ENCODE peak calls at places on chromosomes 1 and 21, in five cellular contexts. One of them, this sample, is unnamed.

GRCh38 chr1:214563881-214564280 is 12.5 kb upstream of the PTPN14 start:
- DNase-seq in NCI-H510A treated with DMSO at 0.1 percent for 48 hours: no peak
- DNase-seq in H54: no peak
- DNase-seq in esophagus muscularis mucosa: no peak
- DNase-seq in putamen: no peak
- DNase-seq in this sample: no peak

GRCh38 chr1:228014235-228014930 is 7.6 kb downstream of the WNT3A start:
- DNase-seq in esophagus muscularis mucosa: no peak
- DNase-seq in putamen: no peak
- DNase-seq in H54: no peak
- DNase-seq in NCI-H510A treated with DMSO at 0.1 percent for 48 hours: no peak
- DNase-seq in this sample: no peak

GRCh38 chr1:42747125-42747524 is 7.1 kb upstream of the CLDN19 start:
- DNase-seq in H54: peak; percentile 26
- DNase-seq in putamen: no peak
- DNase-seq in NCI-H510A treated with DMSO at 0.1 percent for 48 hours: peak; percentile 23
- DNase-seq in esophagus muscularis mucosa: no peak
- DNase-seq in this sample: no peak

GRCh38 chr1:244242446-244242845 is 191.4 kb downstream of the ZBTB18 start:
- DNase-seq in putamen: no peak
- DNase-seq in H54: no peak
- DNase-seq in esophagus muscularis mucosa: no peak
- DNase-seq in NCI-H510A treated with DMSO at 0.1 percent for 48 hours: no peak
- DNase-seq in this sample: no peak

GRCh38 chr1:31013187-31013864 is 52.2 kb downstream of the PUM1 start:
- DNase-seq in esophagus muscularis mucosa: no peak
- DNase-seq in H54: no peak
- DNase-seq in putamen: no peak
- DNase-seq in NCI-H510A treated with DMSO at 0.1 percent for 48 hours: peak; percentile 41
- DNase-seq in this sample: peak; percentile 92

GRCh38 chr21:45386728-45387371 is 18.1 kb upstream of the COL18A1 start:
- DNase-seq in H54: peak; percentile 86
- DNase-seq in NCI-H510A treated with DMSO at 0.1 percent for 48 hours: no peak
- DNase-seq in esophagus muscularis mucosa: no peak
- DNase-seq in putamen: no peak
- DNase-seq in this sample: no peak

GRCh38 chr1:25677193-25677773 is 60.7 kb downstream of the MAN1C1 start:
- DNase-seq in putamen: no peak
- DNase-seq in H54: no peak
- DNase-seq in NCI-H510A treated with DMSO at 0.1 percent for 48 hours: no peak
- DNase-seq in esophagus muscularis mucosa: no peak
- DNase-seq in this sample: peak; percentile 40

GRCh38 chr1:226629896-226630550 is 81.5 kb downstream of the STUM start:
- DNase-seq in esophagus muscularis mucosa: no peak
- DNase-seq in putamen: no peak
- DNase-seq in H54: no peak
- DNase-seq in NCI-H510A treated with DMSO at 0.1 percent for 48 hours: no peak
- DNase-seq in this sample: no peak

GRCh38 chr1:103162360-103162759 is 54.0 kb upstream of the COL11A1 start:
- DNase-seq in NCI-H510A treated with DMSO at 0.1 percent for 48 hours: no peak
- DNase-seq in putamen: no peak
- DNase-seq in esophagus muscularis mucosa: no peak
- DNase-seq in H54: no peak
- DNase-seq in this sample: peak; percentile 10

GRCh38 chr1:204154525-204155255 is 2.8 kb upstream of the ETNK2 start:
- DNase-seq in NCI-H510A treated with DMSO at 0.1 percent for 48 hours: no peak
- DNase-seq in esophagus muscularis mucosa: no peak
- DNase-seq in H54: no peak
- DNase-seq in putamen: no peak
- DNase-seq in this sample: peak; percentile 65

GRCh38 chr1:203628185-203628996 is 1.8 kb downstream of the ATP2B4 start:
- DNase-seq in putamen: no peak
- DNase-seq in NCI-H510A treated with DMSO at 0.1 percent for 48 hours: no peak
- DNase-seq in esophagus muscularis mucosa: no peak
- DNase-seq in H54: no peak
- DNase-seq in this sample: no peak

GRCh38 chr1:225882699-225883615 is 777 bp upstream of the TMEM63A start:
- DNase-seq in esophagus muscularis mucosa: no peak
- DNase-seq in NCI-H510A treated with DMSO at 0.1 percent for 48 hours: peak; percentile 18
- DNase-seq in H54: peak; percentile 70
- DNase-seq in putamen: peak; percentile 49
- DNase-seq in this sample: peak; percentile 21

GRCh38 chr1:81836007-81836626 is 35.4 kb downstream of the ADGRL2 start:
- DNase-seq in H54: no peak
- DNase-seq in putamen: no peak
- DNase-seq in esophagus muscularis mucosa: no peak
- DNase-seq in NCI-H510A treated with DMSO at 0.1 percent for 48 hours: no peak
- DNase-seq in this sample: no peak

GRCh38 chr21:31612889-31613785 is 46.4 kb upstream of the SOD1 start:
- DNase-seq in NCI-H510A treated with DMSO at 0.1 percent for 48 hours: no peak
- DNase-seq in H54: no peak
- DNase-seq in putamen: no peak
- DNase-seq in esophagus muscularis mucosa: no peak
- DNase-seq in this sample: no peak

GRCh38 chr1:87348346-87349019 is 19.8 kb downstream of the LMO4 start:
- DNase-seq in NCI-H510A treated with DMSO at 0.1 percent for 48 hours: no peak
- DNase-seq in esophagus muscularis mucosa: no peak
- DNase-seq in putamen: no peak
- DNase-seq in H54: no peak
- DNase-seq in this sample: peak; percentile 56

GRCh38 chr1:14519976-14520375 is 78.5 kb upstream of the KAZN start:
- DNase-seq in putamen: no peak
- DNase-seq in NCI-H510A treated with DMSO at 0.1 percent for 48 hours: no peak
- DNase-seq in H54: no peak
- DNase-seq in esophagus muscularis mucosa: no peak
- DNase-seq in this sample: no peak

GRCh38 chr1:74689800-74690696 is 16.5 kb upstream of the ERICH3 start:
- DNase-seq in esophagus muscularis mucosa: no peak
- DNase-seq in NCI-H510A treated with DMSO at 0.1 percent for 48 hours: peak; percentile 94
- DNase-seq in H54: no peak
- DNase-seq in putamen: peak; percentile 54
- DNase-seq in this sample: peak; percentile 67

GRCh38 chr1:219415433-219415832 is 197.5 kb downstream of the ZC3H11B start:
- DNase-seq in H54: no peak
- DNase-seq in NCI-H510A treated with DMSO at 0.1 percent for 48 hours: no peak
- DNase-seq in esophagus muscularis mucosa: no peak
- DNase-seq in putamen: no peak
- DNase-seq in this sample: no peak